ENCODE peak calls at places on chromosomes 4 and X, in nine cellular contexts. V, K, X, C, N, U, J, Z and O are unnamed samples.

GRCh38 chr4:105808459-105809041 is 86.7 kb upstream of the NPNT start:
- DNase-seq in V (no peak), K (no peak), X (no peak), C (no peak), N (no peak), U (peak; percentile 8), J (no peak), Z (no peak), O (peak; percentile 66)

GRCh38 chrX:53073115-53073581 is 9.0 kb upstream of the TSPYL2 start:
- DNase-seq in V (no peak), K (no peak), X (no peak), C (no peak), N (no peak), U (no peak), J (no peak), Z (peak; percentile 28), O (no peak)

GRCh38 chr4:92636038-92636825 is 332.5 kb downstream of the GRID2 start:
- DNase-seq in V (no peak), K (no peak), X (no peak), C (no peak), N (no peak), U (no peak), J (no peak), Z (no peak), O (no peak)

GRCh38 chr4:93660036-93660435 is 168.5 kb upstream of the ATOH1 start:
- DNase-seq in V (no peak), K (no peak), X (no peak), C (no peak), N (no peak), U (no peak), J (no peak), Z (no peak), O (no peak)

GRCh38 chr4:26362745-26363439 is 42.1 kb downstream of the RBPJ start:
- DNase-seq in V (no peak), K (no peak), X (no peak), C (no peak), N (no peak), U (no peak), J (no peak), Z (no peak), O (no peak)

GRCh38 chr4:77913353-77913752 is 50.7 kb downstream of the MRPL1 start:
- DNase-seq in V (no peak), K (no peak), X (no peak), C (no peak), N (no peak), U (no peak), J (no peak), Z (no peak), O (no peak)

GRCh38 chr4:16205298-16206164 is 20.7 kb downstream of the TAPT1 start:
- DNase-seq in V (no peak), K (no peak), X (no peak), C (no peak), N (no peak), U (no peak), J (peak; percentile 31), Z (peak; percentile 86), O (no peak)

GRCh38 chr4:77146426-77147399 is 10.3 kb upstream of the CCNG2 start:
- DNase-seq in V (no peak), K (no peak), X (no peak), C (no peak), N (no peak), U (no peak), J (no peak), Z (peak; percentile 59), O (no peak)

GRCh38 chr4:131367441-131367840 is 1781.7 kb upstream of the PCDH10 start:
- DNase-seq in V (no peak), K (no peak), X (no peak), C (no peak), N (no peak), U (no peak), J (no peak), Z (no peak), O (no peak)

GRCh38 chr4:131370846-131371245 is 1778.2 kb upstream of the PCDH10 start:
- DNase-seq in V (no peak), K (no peak), X (no peak), C (no peak), N (no peak), U (peak; percentile 1), J (no peak), Z (no peak), O (no peak)

DNA sequence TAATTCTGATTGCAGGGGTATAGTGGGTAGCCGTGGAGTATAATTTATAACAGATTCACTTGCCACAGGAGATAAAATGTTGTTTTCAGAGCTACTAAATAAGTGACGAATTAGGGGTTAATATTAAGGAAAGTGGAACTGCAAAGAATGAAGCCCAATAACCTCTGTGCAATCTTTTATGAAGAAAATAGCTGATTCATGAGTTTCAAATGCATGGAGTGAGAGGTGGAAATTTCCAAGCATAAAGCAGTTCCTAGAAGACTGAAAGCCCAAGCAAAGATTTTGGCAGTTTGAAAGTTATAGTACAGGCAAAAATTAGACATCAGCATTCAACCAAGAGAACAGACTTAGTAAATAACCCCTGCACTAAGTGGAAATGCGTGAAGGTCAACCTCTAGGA is 1782.4 kb upstream of the PCDH10 start:
- DNase-seq in V (no peak), K (no peak), X (no peak), C (no peak), N (no peak), U (no peak), J (no peak), Z (no peak), O (no peak)
- H3K27ac ChIP-seq in V (no peak overlapping the region), K (no peak overlapping the region), X (no peak overlapping the region), C (no peak overlapping the region), N (no peak overlapping the region), U (no peak overlapping the region), J (no peak overlapping the region), Z (no peak overlapping the region), O (no peak overlapping the region)

GRCh38 chr4:173247316-173247715 is 78.7 kb downstream of the GALNT7 start:
- DNase-seq in V (no peak), K (no peak), X (no peak), C (no peak), N (no peak), U (no peak), J (no peak), Z (no peak), O (no peak)

GRCh38 chr4:173243917-173244658 is 75.5 kb downstream of the GALNT7 start:
- DNase-seq in V (no peak), K (no peak), X (no peak), C (no peak), N (no peak), U (no peak), J (no peak), Z (no peak), O (no peak)

GRCh38 chr4:173246719-173247118 is 78.1 kb downstream of the GALNT7 start:
- DNase-seq in V (no peak), K (no peak), X (no peak), C (no peak), N (no peak), U (no peak), J (no peak), Z (peak; percentile 44), O (no peak)

GRCh38 chr4:173252024-173252935 is 81.9 kb downstream of the HMGB2 start:
- DNase-seq in V (no peak), K (peak; percentile 46), X (no peak), C (peak; percentile 81), N (no peak), U (peak; percentile 85), J (peak; percentile 22), Z (peak; percentile 63), O (peak; percentile 98)

DNA sequence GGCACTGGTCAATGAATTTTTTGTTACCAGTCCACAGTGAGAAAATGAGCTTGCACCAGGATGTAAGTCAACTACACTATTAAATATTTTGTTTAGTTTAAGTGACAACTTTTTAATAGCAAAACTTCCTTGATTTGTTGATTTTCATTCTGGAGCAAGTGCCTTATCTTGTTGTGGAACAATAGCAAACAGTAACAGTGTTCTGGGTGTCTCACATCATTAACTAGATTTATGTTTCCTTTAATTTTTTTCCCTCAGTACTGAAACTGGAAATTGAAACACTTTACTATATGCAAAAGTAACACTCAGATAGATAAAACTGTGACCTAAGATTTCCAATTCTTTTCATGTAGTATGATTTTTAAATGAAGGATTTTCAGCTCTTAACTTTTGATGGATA is 80.1 kb downstream of the GALNT7 start:
- DNase-seq in V (no peak), K (no peak), X (no peak), C (no peak), N (no peak), U (no peak), J (no peak), Z (no peak), O (no peak)
- TF ChIP-seq CTCF in V (no peak), K (no peak), X (no peak), C (no peak), N (no peak), U (no peak), J (no peak), Z (no peak), O (no peak)

GRCh38 chr4:119020158-119020557 is 115.5 kb upstream of the MYOZ2 start:
- DNase-seq in V (no peak), K (no peak), X (no peak), C (no peak), N (no peak), U (no peak), J (no peak), Z (no peak), O (no peak)

GRCh38 chr4:119017634-119018033 is 118.0 kb upstream of the MYOZ2 start:
- DNase-seq in V (no peak), K (no peak), X (no peak), C (no peak), N (no peak), U (no peak), J (no peak), Z (no peak), O (no peak)

GRCh38 chr4:119011607-119011988 is 122.9 kb downstream of the SYNPO2 start:
- DNase-seq in V (no peak), K (no peak), X (no peak), C (no peak), N (no peak), U (no peak), J (no peak), Z (no peak), O (no peak)

GRCh38 chr4:119014658-119015057 is 121.0 kb upstream of the MYOZ2 start:
- DNase-seq in V (no peak), K (no peak), X (no peak), C (no peak), N (no peak), U (no peak), J (no peak), Z (no peak), O (no peak)

GRCh38 chr4:119016636-119017035 is 119.0 kb upstream of the MYOZ2 start:
- DNase-seq in V (no peak), K (no peak), X (no peak), C (no peak), N (no peak), U (no peak), J (no peak), Z (no peak), O (peak; percentile 80)
- H3K27ac ChIP-seq in V (no peak overlapping the region), K (peak overlapping the region; percentile 75), X (no peak overlapping the region), C (peak overlapping the region; percentile 26), N (peak overlapping the region; percentile 75), U (no peak overlapping the region), J (no peak overlapping the region), Z (no peak overlapping the region), O (peak overlapping the region; percentile 49)

GRCh38 chr4:152937535-152938236 is 1.6 kb downstream of the FHDC1 start:
- DNase-seq in V (no peak), K (peak; percentile 41), X (no peak), C (no peak), N (no peak), U (peak; percentile 36), J (no peak), Z (no peak), O (no peak)

GRCh38 chr4:152937280-152937534 is 1.1 kb downstream of the FHDC1 start:
- DNase-seq in V (no peak), K (no peak), X (no peak), C (no peak), N (no peak), U (no peak), J (no peak), Z (no peak), O (no peak)

GRCh38 chr4:152935661-152936445 is at the start of gene FHDC1:
- DNase-seq in V (no peak), K (peak; percentile 89), X (peak; percentile 92), C (no peak), N (no peak), U (peak; percentile 79), J (no peak), Z (no peak), O (no peak)

GRCh38 chr4:152935138-152935537 is 985 bp upstream of the FHDC1 start:
- DNase-seq in V (no peak), K (peak; percentile 66), X (peak; percentile 73), C (no peak), N (no peak), U (no peak), J (no peak), Z (no peak), O (no peak)

DNA sequence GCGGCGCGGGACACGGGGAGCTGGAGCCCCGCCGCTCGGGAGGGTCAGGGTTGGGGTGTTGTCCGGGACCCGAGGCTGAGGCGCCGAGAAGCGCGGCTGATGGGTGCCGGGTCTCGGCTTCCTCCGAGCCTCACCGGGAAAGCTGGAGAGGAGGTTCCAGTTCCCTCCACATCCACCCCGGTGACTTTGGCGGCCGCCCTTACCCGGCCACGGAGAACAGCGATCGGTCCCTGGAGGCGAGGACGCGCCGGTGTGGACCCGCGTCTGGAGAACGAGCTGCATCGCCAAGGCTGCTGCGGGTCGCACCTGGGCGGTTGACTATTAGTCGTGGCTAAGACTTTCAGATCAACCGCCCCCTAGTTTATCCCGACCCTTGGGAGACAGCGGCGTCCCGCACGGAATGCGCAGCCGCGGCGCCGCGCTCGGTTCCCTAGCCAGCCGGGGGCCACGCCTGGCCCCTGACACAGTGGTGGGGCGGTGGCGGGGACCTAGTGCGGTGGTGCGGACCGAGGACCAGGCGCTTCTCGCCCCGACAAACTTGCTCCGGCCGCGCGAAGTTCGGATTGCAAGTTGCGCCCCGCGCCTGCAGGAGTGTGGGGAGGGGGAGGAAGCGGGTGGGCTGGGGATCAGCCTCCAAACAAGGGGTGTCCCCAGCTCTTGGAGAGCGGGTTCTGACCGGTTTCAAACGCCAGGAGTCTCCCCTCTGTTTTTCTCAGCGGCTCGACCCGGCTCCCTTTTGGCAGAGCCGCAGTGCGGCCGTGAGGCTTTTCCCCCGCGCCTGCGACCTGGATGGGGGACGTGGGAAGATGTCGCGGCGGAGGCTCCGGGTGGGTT is 540 bp downstream of the FHDC1 start:
- DNase-seq in V (no peak), K (peak; percentile 56), X (peak; percentile 62), C (no peak), N (no peak), U (peak; percentile 44), J (no peak), Z (no peak), O (no peak)
- TF ChIP-seq CTCF in V (no peak), K (no peak), X (peak; percentile 31), C (no peak), N (no peak), U (no peak), J (no peak), Z (no peak), O (no peak)